ENCODE peak calls at places on chromosomes 5 and 9, in ten cellular contexts. Q is stimulated activated CD4-positive, alpha-beta T cell treated with anti-CD3 and anti-CD28 coated beads, Interleukin-12 subunit alpha, Interleukin-12 subunit beta, amount 100 ng/mL, for 48 hours; K is CD4-positive, alpha-beta memory T cell; N is iris pigment epithelial cell; A is activated T-cell treated with anti-CD3 and anti-CD28 coated beads, Interleukin-2, amount 50 U/mL, for 1 hour; L is RPMI8226; B is activated CD4-positive, alpha-beta T cell treated with anti-CD3 and anti-CD28 coated beads, Interleukin-2, amount 50 U/mL, for 1 hour; E is NCI-H1436; M is M059J; O is colonic mucosa. D is an unnamed sample.

GRCh38 chr5:135227064-135228022 is 171.7 kb downstream of the MACROH2A1 start:
- DNase-seq in B (no peak), N (no peak), L (peak), E (no peak), A (no peak), M (no peak), O (no peak), K (no peak), Q (no peak), D (no peak)

GRCh38 chr9:86287013-86287412 is 4.7 kb upstream of the ISCA1 start:
- DNase-seq in L (no peak), K (no peak), O (no peak), B (no peak), Q (no peak), A (no peak), N (peak), M (peak), E (no peak), D (peak)

GRCh38 chr9:29208670-29209069 is 1635.4 kb upstream of the C9orf72 start:
- DNase-seq in Q (no peak), N (no peak), M (no peak), A (no peak), O (no peak), E (no peak), B (no peak), K (no peak), L (no peak), D (no peak)

GRCh38 chr9:35253075-35253474 is 91.3 kb downstream of the UNC13B start:
- DNase-seq in N (no peak), K (no peak), E (no peak), O (no peak), L (no peak), A (no peak), Q (no peak), B (no peak), M (no peak), D (no peak)

GRCh38 chr5:1507961-1508678 is 15.6 kb downstream of the LPCAT1 start:
- DNase-seq in Q (no peak), K (no peak), B (no peak), M (no peak), O (no peak), L (no peak), N (no peak), A (no peak), E (no peak), D (no peak)

GRCh38 chr5:179765400-179765799 is 28.4 kb upstream of the LTC4S start:
- DNase-seq in B (no peak), M (peak), O (no peak), N (peak), E (no peak), K (no peak), A (no peak), Q (no peak), L (no peak), D (peak)

GRCh38 chr9:76441551-76442322 is 17.2 kb upstream of the GCNT1 start:
- DNase-seq in B (no peak), N (peak), L (no peak), K (no peak), Q (peak), O (no peak), E (no peak), A (no peak), M (peak), D (peak)

GRCh38 chr9:128207076-128207731 is 4.0 kb downstream of the DNM1 start:
- DNase-seq in Q (no peak), M (no peak), L (no peak), B (no peak), N (no peak), E (no peak), O (no peak), A (no peak), K (no peak), D (no peak)

GRCh38 chr5:42583322-42583721 is 160.1 kb downstream of the GHR start:
- DNase-seq in O (peak), A (no peak), B (peak), Q (peak), N (peak), L (peak), K (no peak), M (peak), E (no peak), D (peak)

GRCh38 chr5:156330141-156330870 is 3.3 kb downstream of the SGCD start:
- DNase-seq in Q (no peak), O (no peak), M (no peak), E (no peak), K (no peak), L (no peak), A (no peak), N (no peak), B (no peak), D (no peak)

GRCh38 chr5:45643051-45643450 is 53.1 kb downstream of the HCN1 start:
- DNase-seq in N (no peak), B (no peak), L (no peak), M (no peak), O (no peak), Q (no peak), E (no peak), A (no peak), K (no peak), D (no peak)

GRCh38 chr9:77707696-77708095 is 59.6 kb upstream of the GNA14 start:
- DNase-seq in A (no peak), L (no peak), Q (no peak), E (no peak), O (no peak), B (no peak), N (peak), M (peak), K (no peak), D (peak)

GRCh38 chr9:27888661-27889295 is 315.5 kb upstream of the C9orf72 start:
- DNase-seq in B (peak), Q (peak), O (peak), L (peak), N (no peak), K (no peak), A (peak), E (no peak), M (peak), D (no peak)

GRCh38 chr5:73376618-73377170 is 71.9 kb downstream of the FOXD1 start:
- DNase-seq in E (no peak), B (no peak), N (peak), K (no peak), O (no peak), M (peak), L (no peak), Q (no peak), A (no peak), D (no peak)

GRCh38 chr5:15791859-15792258 is 291.9 kb downstream of the FBXL7 start:
- DNase-seq in M (peak), O (no peak), N (peak), B (no peak), Q (no peak), E (no peak), L (no peak), A (no peak), K (no peak), D (no peak)

GRCh38 chr9:123327697-123328100 is 28.3 kb upstream of the CRB2 start:
- DNase-seq in N (no peak), O (peak), L (no peak), K (no peak), Q (no peak), E (no peak), B (no peak), A (no peak), M (no peak), D (no peak)

GRCh38 chr5:93192107-93192506 is 388.9 kb downstream of the NR2F1-AS1 start:
- DNase-seq in O (no peak), A (no peak), N (peak), E (no peak), L (no peak), B (no peak), M (peak), K (no peak), Q (no peak), D (peak)

GRCh38 chr5:29079771-29080170 is 2041.4 kb upstream of the CDH9 start:
- DNase-seq in A (no peak), L (no peak), Q (no peak), B (no peak), E (no peak), K (no peak), M (no peak), O (no peak), N (no peak), D (no peak)

GRCh38 chr5:126108505-126108904 is 314.7 kb upstream of the GRAMD2B start:
- DNase-seq in E (no peak), M (no peak), L (no peak), O (no peak), K (no peak), N (no peak), B (no peak), A (no peak), Q (no peak), D (no peak)

GRCh38 chr5:181221105-181221791 is 1.8 kb upstream of the TRIM41 start:
- DNase-seq in Q (no peak), O (no peak), N (peak), M (no peak), B (peak), K (peak), L (no peak), E (no peak), A (peak), D (no peak)

GRCh38 chr9:108475813-108476212 is 380.0 kb downstream of the ACTL7B start:
- DNase-seq in O (no peak), A (no peak), M (peak), K (no peak), L (no peak), E (no peak), N (no peak), Q (no peak), B (no peak), D (no peak)

GRCh38 chr9:91817493-91818225 is 132.4 kb downstream of the ROR2 start:
- DNase-seq in B (no peak), A (no peak), Q (no peak), M (peak), O (no peak), N (peak), K (no peak), E (no peak), L (no peak), D (no peak)

GRCh38 chr9:91117959-91118651 is 243.6 kb downstream of the AUH start:
- DNase-seq in B (no peak), O (peak), N (peak), Q (no peak), L (peak), K (no peak), E (peak), M (peak), A (no peak), D (no peak)

GRCh38 chr5:53397845-53398244 is 82.6 kb upstream of the FST start:
- DNase-seq in E (no peak), B (no peak), Q (no peak), M (peak), N (peak), O (no peak), K (no peak), L (no peak), A (no peak), D (peak)

GRCh38 chr9:744046-744712 is 97.3 kb upstream of the DMRT1 start:
- DNase-seq in N (no peak), K (no peak), E (no peak), A (no peak), M (no peak), O (no peak), B (no peak), Q (no peak), L (no peak), D (no peak)

GRCh38 chr5:122585111-122585415 is 189.8 kb upstream of the SNX2 start:
- DNase-seq in K (no peak), B (no peak), E (no peak), A (no peak), Q (no peak), L (no peak), O (no peak), N (no peak), M (no peak), D (no peak)

GRCh38 chr5:173917788-173918786 is 29.9 kb downstream of the CPEB4 start:
- DNase-seq in O (peak), Q (peak), M (peak), B (peak), L (peak), A (peak), K (peak), E (peak), N (peak), D (peak)

GRCh38 chr9:119365291-119366027 is 3.8 kb downstream of the BRINP1 start:
- DNase-seq in Q (no peak), N (peak), O (no peak), B (no peak), L (peak), A (no peak), M (peak), E (peak), K (no peak), D (no peak)

GRCh38 chr9:5582835-5583195 is 46.1 kb upstream of the RIC1 start:
- DNase-seq in E (no peak), O (no peak), B (peak), Q (no peak), L (no peak), N (peak), K (no peak), M (peak), A (peak), D (peak)

GRCh38 chr5:60483046-60483445 is 216.9 kb downstream of the DEPDC1B start:
- DNase-seq in K (no peak), O (no peak), A (no peak), M (peak), B (no peak), L (no peak), N (no peak), E (no peak), Q (no peak), D (no peak)

GRCh38 chr9:127047971-127048370 is 74.5 kb downstream of the ANGPTL2 start:
- DNase-seq in O (no peak), M (no peak), B (no peak), E (no peak), N (no peak), L (no peak), A (no peak), K (no peak), Q (no peak), D (no peak)

GRCh38 chr5:26757941-26758340 is 280.4 kb downstream of the CDH9 start:
- DNase-seq in M (peak), K (no peak), Q (no peak), N (peak), E (no peak), L (peak), B (no peak), O (no peak), A (no peak), D (no peak)